ENCODE peak calls at places on chromosome 6, in ten cellular contexts. One of them, this sample, is unnamed.
A peak's percentile ranks its signal among the peaks of the same experiment; 100 is the strongest.

GRCh38 chr6:141364694-141365093 is 768.0 kb upstream of the GJE1 start:
- DNase-seq in germinal center: no peak
- DNase-seq in globus pallidus: no peak
- DNase-seq in HFFc6: no peak
- DNase-seq in NCI-H1105 treated with DMSO at 0.1 percent for 48 hours: no peak
- DNase-seq in nephron progenitor cell: no peak
- DNase-seq in astrocyte of the cerebellum: no peak
- DNase-seq in H54: no peak
- DNase-seq in D341Med: no peak
- DNase-seq in A172: no peak
- DNase-seq in this sample: no peak

GRCh38 chr6:43172127-43173007 is 1.3 kb downstream of the SRF start:
- DNase-seq in astrocyte of the cerebellum: no peak
- DNase-seq in nephron progenitor cell: peak; percentile 65
- DNase-seq in globus pallidus: peak; percentile 35
- DNase-seq in A172: no peak
- DNase-seq in NCI-H1105 treated with DMSO at 0.1 percent for 48 hours: peak; percentile 17
- DNase-seq in D341Med: peak; percentile 57
- DNase-seq in HFFc6: no peak
- DNase-seq in H54: peak; percentile 30
- DNase-seq in germinal center: peak; percentile 34
- DNase-seq in this sample: no peak

GRCh38 chr6:5135783-5136376 is 50.7 kb downstream of the PPP1R3G start:
- DNase-seq in D341Med: peak; percentile 72
- DNase-seq in A172: peak; percentile 17
- DNase-seq in germinal center: no peak
- DNase-seq in H54: no peak
- DNase-seq in HFFc6: no peak
- DNase-seq in nephron progenitor cell: peak; percentile 30
- DNase-seq in globus pallidus: no peak
- DNase-seq in astrocyte of the cerebellum: no peak
- DNase-seq in NCI-H1105 treated with DMSO at 0.1 percent for 48 hours: peak; percentile 15
- DNase-seq in this sample: no peak

GRCh38 chr6:72219536-72219935 is 333.2 kb downstream of the RIMS1 start:
- DNase-seq in globus pallidus: no peak
- DNase-seq in astrocyte of the cerebellum: no peak
- DNase-seq in NCI-H1105 treated with DMSO at 0.1 percent for 48 hours: no peak
- DNase-seq in nephron progenitor cell: no peak
- DNase-seq in H54: no peak
- DNase-seq in A172: no peak
- DNase-seq in D341Med: no peak
- DNase-seq in germinal center: no peak
- DNase-seq in HFFc6: no peak
- DNase-seq in this sample: no peak

GRCh38 chr6:105320766-105321165 is 82.1 kb downstream of the PREP start:
- DNase-seq in A172: no peak
- DNase-seq in NCI-H1105 treated with DMSO at 0.1 percent for 48 hours: peak; percentile 82
- DNase-seq in germinal center: no peak
- DNase-seq in D341Med: no peak
- DNase-seq in astrocyte of the cerebellum: no peak
- DNase-seq in H54: no peak
- DNase-seq in globus pallidus: no peak
- DNase-seq in HFFc6: no peak
- DNase-seq in nephron progenitor cell: no peak
- DNase-seq in this sample: no peak

GRCh38 chr6:90197854-90198496 is 98.7 kb downstream of the BACH2 start:
- DNase-seq in germinal center: no peak
- DNase-seq in nephron progenitor cell: no peak
- DNase-seq in globus pallidus: no peak
- DNase-seq in NCI-H1105 treated with DMSO at 0.1 percent for 48 hours: no peak
- DNase-seq in A172: no peak
- DNase-seq in HFFc6: peak; percentile 43
- DNase-seq in H54: no peak
- DNase-seq in astrocyte of the cerebellum: no peak
- DNase-seq in D341Med: no peak
- DNase-seq in this sample: no peak

GRCh38 chr6:25492951-25493350 is 159.1 kb upstream of the SCGN start:
- DNase-seq in HFFc6: no peak
- DNase-seq in D341Med: no peak
- DNase-seq in germinal center: no peak
- DNase-seq in A172: no peak
- DNase-seq in H54: no peak
- DNase-seq in nephron progenitor cell: no peak
- DNase-seq in NCI-H1105 treated with DMSO at 0.1 percent for 48 hours: no peak
- DNase-seq in astrocyte of the cerebellum: no peak
- DNase-seq in globus pallidus: no peak
- DNase-seq in this sample: no peak

GRCh38 chr6:134935076-134935475 is 14.8 kb downstream of the ALDH8A1 start:
- DNase-seq in nephron progenitor cell: no peak
- DNase-seq in HFFc6: peak; percentile 29
- DNase-seq in D341Med: no peak
- DNase-seq in globus pallidus: no peak
- DNase-seq in germinal center: no peak
- DNase-seq in NCI-H1105 treated with DMSO at 0.1 percent for 48 hours: no peak
- DNase-seq in A172: peak; percentile 30
- DNase-seq in H54: no peak
- DNase-seq in astrocyte of the cerebellum: no peak
- DNase-seq in this sample: no peak

This sample was measured in non-pigmented ciliary epithelial cell.